ENCODE peak calls at places on chromosomes 4 and X, in five cellular contexts. F, G, I, Q and N are unnamed samples.

GRCh38 chr4:109078724-109079123 is 223.7 kb downstream of the COL25A1 start:
- DNase-seq in G (no peak), Q (no peak), I (peak; percentile 55), F (no peak), N (no peak)

GRCh38 chr4:153241295-153241694 is 37.1 kb downstream of the TRIM2 start:
- DNase-seq in I (no peak), G (no peak), Q (no peak), F (no peak), N (no peak)

GRCh38 chrX:78375894-78376293 is 48.5 kb upstream of the CYSLTR1 start:
- DNase-seq in Q (no peak), G (no peak), F (peak; percentile 65), I (no peak), N (no peak)

GRCh38 chrX:150704030-150704613 is 10.9 kb downstream of the MTMR1 start:
- DNase-seq in I (peak; percentile 22), Q (no peak), F (no peak), G (no peak), N (no peak)

GRCh38 chr4:165326831-165327210 is 648 bp upstream of the MSMO1 start:
- DNase-seq in Q (no peak), G (no peak), F (peak; percentile 36), I (no peak), N (no peak)

GRCh38 chr4:126969781-126970180 is 663.0 kb upstream of the INTU start:
- DNase-seq in G (no peak), F (no peak), I (no peak), Q (no peak), N (no peak)

GRCh38 chr4:81470456-81471327 is 1.0 kb downstream of the RASGEF1B start:
- DNase-seq in G (no peak), Q (peak; percentile 48), F (peak; percentile 72), I (no peak), N (no peak)

GRCh38 chrX:153708415-153708814 is 15.8 kb downstream of the BCAP31 start:
- DNase-seq in I (peak; percentile 66), F (no peak), G (no peak), Q (peak; percentile 55), N (no peak)

GRCh38 chr4:152591361-152591760 is 55.5 kb upstream of the FBXW7 start:
- DNase-seq in G (no peak), F (no peak), Q (peak; percentile 62), I (no peak), N (no peak)

GRCh38 chrX:79270401-79270800 is 96.7 kb downstream of the ITM2A start:
- DNase-seq in G (no peak), F (peak; percentile 80), I (no peak), Q (peak; percentile 21), N (peak; percentile 54)

GRCh38 chrX:14832591-14832990 is 40.3 kb downstream of the FANCB start:
- DNase-seq in I (no peak), Q (no peak), F (no peak), G (no peak), N (no peak)

GRCh38 chr4:174521800-174522182 is 497 bp downstream of the HPGD start:
- DNase-seq in I (no peak), F (peak; percentile 57), Q (no peak), G (no peak), N (no peak)

GRCh38 chr4:13327991-13328390 is 156.1 kb downstream of the RAB28 start:
- DNase-seq in Q (no peak), F (no peak), I (no peak), G (no peak), N (no peak)

GRCh38 chr4:146649232-146649631 is 10.5 kb downstream of the POU4F2 start:
- DNase-seq in F (no peak), G (no peak), I (no peak), Q (no peak), N (no peak)

GRCh38 chr4:146650034-146650433 is 11.3 kb downstream of the POU4F2 start:
- DNase-seq in G (no peak), Q (no peak), I (no peak), F (no peak), N (no peak)

GRCh38 chr4:146654648-146654975 is 15.9 kb downstream of the POU4F2 start:
- DNase-seq in I (no peak), Q (no peak), G (no peak), F (no peak), N (no peak)

GRCh38 chr4:146654976-146655761 is 16.5 kb downstream of the POU4F2 start:
- DNase-seq in F (no peak), G (no peak), I (no peak), Q (no peak), N (no peak)
- H3K4me3 ChIP-seq in F (peak overlapping the region; percentile 47), G (no peak overlapping the region), I (peak overlapping the region; percentile 34), Q (peak overlapping the region; percentile 68), N (no peak overlapping the region)

GRCh38 chr4:37741564-37741963 is 55.4 kb upstream of the RELL1 start:
- DNase-seq in I (no peak), F (no peak), Q (no peak), G (no peak), N (no peak)

GRCh38 chr4:37745946-37746345 is 59.8 kb upstream of the RELL1 start:
- DNase-seq in F (no peak), G (no peak), Q (no peak), I (no peak), N (no peak)

GRCh38 chr4:37737456-37737855 is 51.3 kb upstream of the RELL1 start:
- DNase-seq in Q (no peak), I (no peak), F (no peak), G (no peak), N (no peak)

DNA sequence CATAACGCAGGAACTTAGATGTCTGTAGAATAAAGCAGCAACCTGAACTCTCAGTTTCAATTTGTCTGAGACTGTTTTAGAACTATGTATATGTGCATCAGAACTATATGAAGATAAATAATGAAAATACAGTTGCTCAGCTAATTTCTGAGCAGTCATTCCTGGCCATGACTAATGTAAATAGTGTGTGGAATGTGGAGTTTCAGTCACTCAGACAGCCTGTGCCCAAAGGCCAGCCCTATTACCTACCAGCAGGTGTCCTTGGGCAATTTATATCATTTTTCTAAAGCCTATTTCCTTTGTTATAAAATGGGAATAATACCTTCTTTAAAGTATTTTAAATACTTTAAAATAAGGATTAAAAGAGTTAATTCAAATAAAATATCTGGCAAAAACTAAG is 56.0 kb upstream of the RELL1 start:
- DNase-seq in I (no peak), F (peak; percentile 30), G (peak; percentile 1), Q (no peak), N (no peak)
- TF ChIP-seq CTCF in I (peak; percentile 23), F (no peak), G (no peak), Q (no peak), N (no peak)

GRCh38 chr4:15297344-15297743 is 130.5 kb upstream of the C1QTNF7 start:
- DNase-seq in G (no peak), Q (no peak), F (no peak), I (no peak), N (no peak)
- H3K4me3 ChIP-seq in G (no peak overlapping the region), Q (no peak overlapping the region), F (no peak overlapping the region), I (no peak overlapping the region), N (no peak overlapping the region)

GRCh38 chr4:26491449-26492170 is 1.3 kb upstream of the CCKAR start:
- DNase-seq in G (no peak), I (no peak), F (no peak), Q (no peak), N (no peak)

GRCh38 chr4:26490111-26490979 is at the start of gene CCKAR:
- DNase-seq in Q (no peak), G (no peak), I (peak; percentile 20), F (no peak), N (no peak)

GRCh38 chr4:26490980-26491284 is 648 bp upstream of the CCKAR start:
- DNase-seq in Q (no peak), I (no peak), G (no peak), F (no peak), N (no peak)

GRCh38 chr4:26493461-26493860 is 3.2 kb upstream of the CCKAR start:
- DNase-seq in Q (no peak), F (no peak), I (no peak), G (no peak), N (no peak)

DNA sequence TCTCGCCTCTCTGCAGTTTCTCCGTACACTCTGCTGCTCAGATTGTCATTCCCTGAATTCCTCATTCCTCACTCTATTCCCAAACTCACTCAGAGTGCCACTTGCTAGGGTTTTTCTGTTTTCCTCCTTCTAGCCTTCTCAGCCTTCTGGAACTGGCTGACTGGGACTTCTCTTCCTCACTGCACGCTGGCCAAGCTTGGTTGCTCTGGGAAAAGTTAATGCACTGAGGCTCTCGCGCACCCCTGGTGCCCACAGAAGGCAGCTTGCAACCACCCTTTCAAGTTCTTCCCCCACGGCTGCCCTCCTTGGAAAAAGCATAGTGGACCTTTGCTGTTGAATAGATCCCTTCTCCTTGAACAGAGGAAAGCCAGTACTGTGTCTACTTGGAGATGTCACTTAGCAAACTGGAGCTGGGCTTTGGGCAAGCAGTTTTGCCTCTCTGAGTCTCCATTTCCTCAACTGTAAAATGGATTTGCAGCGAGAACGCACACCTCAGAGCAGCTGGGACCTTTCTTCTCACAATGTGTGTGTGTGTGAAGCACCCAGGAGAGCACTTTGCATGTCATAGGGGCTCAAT is 6.0 kb upstream of the CCKAR start:
- DNase-seq in I (no peak), Q (no peak), F (no peak), G (no peak), N (no peak)
- TF ChIP-seq CTCF in I (peak; percentile 33), Q (no peak), F (no peak), G (no peak), N (no peak)

GRCh38 chrX:641671-642435 is 11.3 kb downstream of the SHOX start:
- DNase-seq in Q (no peak), F (no peak), I (no peak), G (no peak), N (no peak)
- H3K4me3 ChIP-seq in Q (no peak overlapping the region), F (no peak overlapping the region), I (no peak overlapping the region), G (no peak overlapping the region), N (no peak overlapping the region)

GRCh38 chr4:42411803-42412202 is 14.5 kb downstream of the SHISA3 start:
- DNase-seq in Q (no peak), G (no peak), I (no peak), F (no peak), N (no peak)
- TF ChIP-seq CTCF in Q (no peak), G (no peak), I (no peak), F (no peak), N (no peak)

DNA sequence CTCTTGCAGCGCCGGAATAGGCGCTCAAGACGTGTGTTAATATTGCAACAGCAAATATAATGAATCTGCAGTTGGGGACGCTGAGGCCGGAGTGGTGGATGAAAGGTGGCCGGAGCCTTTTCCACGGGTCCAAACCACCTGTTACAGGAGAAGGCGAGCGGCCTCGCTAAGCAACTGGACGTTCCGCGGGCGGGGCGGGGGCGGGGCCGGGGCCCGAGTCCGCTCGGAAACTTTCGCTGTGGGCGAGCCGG is 325 bp upstream of the WFS1 start:
- DNase-seq in G (no peak), I (no peak), Q (no peak), F (no peak), N (no peak)
- H3K4me3 ChIP-seq in G (peak overlapping the region; percentile 87), I (peak overlapping the region; percentile 39), Q (peak overlapping the region; percentile 98), F (peak overlapping the region; percentile 55), N (peak overlapping the region; percentile 42)

GRCh38 chrX:116198235-116198634 is 27.7 kb downstream of the AGTR2 start:
- DNase-seq in I (no peak), Q (no peak), F (no peak), G (no peak), N (no peak)

GRCh38 chrX:116194649-116195048 is 24.1 kb downstream of the AGTR2 start:
- DNase-seq in Q (no peak), F (no peak), G (no peak), I (no peak), N (no peak)

DNA sequence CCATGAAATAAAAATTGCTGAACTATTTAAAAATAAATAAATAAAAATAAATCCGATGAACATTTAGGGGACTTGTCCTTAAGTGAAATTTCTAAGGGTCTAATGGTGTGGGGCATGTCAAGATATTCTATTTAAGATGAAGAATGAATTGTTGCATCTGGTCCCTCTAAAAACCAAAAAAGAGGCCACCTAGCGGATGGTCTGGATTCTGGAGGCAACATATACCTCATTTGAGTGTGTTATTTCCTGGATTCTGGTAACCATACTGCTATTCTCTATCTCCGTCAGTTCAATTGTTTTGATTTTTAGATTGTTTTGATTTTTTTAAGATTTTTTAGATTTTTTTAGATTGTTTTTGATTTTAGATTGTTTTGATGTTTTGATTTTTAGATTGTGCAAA is 28.3 kb downstream of the AGTR2 start:
- DNase-seq in F (no peak), Q (no peak), I (no peak), G (no peak), N (no peak)
- TF ChIP-seq CTCF in F (no peak), Q (no peak), I (no peak), G (no peak), N (peak; percentile 13)